ENCODE peak calls at places on chromosomes 12 and 14, in four cellular contexts. One of them, this sample, is unnamed.

GRCh38 chr12:795305-795704 is 42.9 kb downstream of the WNK1 start:
- DNase-seq in CD4-positive, alpha-beta T cell: peak
- DNase-seq in AG09309: no peak
- DNase-seq in HFFc6: no peak
- DNase-seq in this sample: no peak

GRCh38 chr12:80763874-80764273 is 47.2 kb downstream of the MYF5 start:
- DNase-seq in CD4-positive, alpha-beta T cell: no peak
- DNase-seq in AG09309: peak
- DNase-seq in HFFc6: peak
- DNase-seq in this sample: peak

GRCh38 chr12:115570271-115570777 is 707.2 kb downstream of the MED13L start:
- DNase-seq in CD4-positive, alpha-beta T cell: no peak
- DNase-seq in AG09309: peak
- DNase-seq in HFFc6: peak
- DNase-seq in this sample: peak

GRCh38 chr12:109840349-109841073 is 7.3 kb upstream of the TRPV4 start:
- DNase-seq in CD4-positive, alpha-beta T cell: no peak
- DNase-seq in AG09309: no peak
- DNase-seq in HFFc6: no peak
- DNase-seq in this sample: no peak

GRCh38 chr12:61188801-61189595 is 1071.2 kb upstream of the USP15 start:
- DNase-seq in CD4-positive, alpha-beta T cell: no peak
- DNase-seq in AG09309: no peak
- DNase-seq in HFFc6: no peak
- DNase-seq in this sample: no peak

GRCh38 chr12:116538682-116539264 is 20.4 kb upstream of the MAP1LC3B2 start:
- DNase-seq in CD4-positive, alpha-beta T cell: no peak
- DNase-seq in AG09309: no peak
- DNase-seq in HFFc6: no peak
- DNase-seq in this sample: no peak

GRCh38 chr12:56188786-56189335 is 422 bp downstream of the SMARCC2 start:
- DNase-seq in CD4-positive, alpha-beta T cell: peak
- DNase-seq in AG09309: no peak
- DNase-seq in HFFc6: no peak
- DNase-seq in this sample: no peak

GRCh38 chr14:93031505-93032300 is 84.0 kb downstream of the ITPK1 start:
- DNase-seq in CD4-positive, alpha-beta T cell: no peak
- DNase-seq in AG09309: no peak
- DNase-seq in HFFc6: no peak
- DNase-seq in this sample: no peak

GRCh38 chr12:22477166-22477893 is 67.0 kb downstream of the C2CD5 start:
- DNase-seq in CD4-positive, alpha-beta T cell: no peak
- DNase-seq in AG09309: peak
- DNase-seq in HFFc6: peak
- DNase-seq in this sample: peak

GRCh38 chr12:22431693-22432251 is 97.3 kb upstream of the ST8SIA1 start:
- DNase-seq in CD4-positive, alpha-beta T cell: no peak
- DNase-seq in AG09309: no peak
- DNase-seq in HFFc6: no peak
- DNase-seq in this sample: no peak

GRCh38 chr12:6390084-6390799 is 6.3 kb downstream of the LTBR start:
- DNase-seq in CD4-positive, alpha-beta T cell: no peak
- DNase-seq in AG09309: no peak
- DNase-seq in HFFc6: no peak
- DNase-seq in this sample: no peak

GRCh38 chr12:6536894-6537579 is 2.7 kb downstream of the GAPDH start:
- DNase-seq in CD4-positive, alpha-beta T cell: no peak
- DNase-seq in AG09309: no peak
- DNase-seq in HFFc6: no peak
- DNase-seq in this sample: no peak

GRCh38 chr14:32329690-32330290 is 692 bp downstream of the AKAP6 start:
- DNase-seq in CD4-positive, alpha-beta T cell: no peak
- DNase-seq in AG09309: no peak
- DNase-seq in HFFc6: no peak
- DNase-seq in this sample: no peak

GRCh38 chr12:70486588-70486987 is 120.5 kb downstream of the KCNMB4 start:
- DNase-seq in CD4-positive, alpha-beta T cell: no peak
- DNase-seq in AG09309: no peak
- DNase-seq in HFFc6: no peak
- DNase-seq in this sample: no peak

GRCh38 chr12:122003646-122004611 is 17.8 kb upstream of the BCL7A start:
- DNase-seq in CD4-positive, alpha-beta T cell: no peak
- DNase-seq in AG09309: no peak
- DNase-seq in HFFc6: no peak
- DNase-seq in this sample: no peak

GRCh38 chr14:76497550-76498484 is 121.9 kb downstream of the ESRRB start:
- DNase-seq in CD4-positive, alpha-beta T cell: no peak
- DNase-seq in AG09309: no peak
- DNase-seq in HFFc6: no peak
- DNase-seq in this sample: no peak

GRCh38 chr14:74362361-74362915 is 14.2 kb downstream of the VRTN start:
- DNase-seq in CD4-positive, alpha-beta T cell: peak
- DNase-seq in AG09309: peak
- DNase-seq in HFFc6: peak
- DNase-seq in this sample: peak

GRCh38 chr14:104941508-104942365 is 17.1 kb downstream of the PLD4 start:
- DNase-seq in CD4-positive, alpha-beta T cell: no peak
- DNase-seq in AG09309: no peak
- DNase-seq in HFFc6: no peak
- DNase-seq in this sample: no peak

GRCh38 chr12:28878629-28879028 is 270.4 kb upstream of the FAR2 start:
- DNase-seq in CD4-positive, alpha-beta T cell: no peak
- DNase-seq in AG09309: no peak
- DNase-seq in HFFc6: no peak
- DNase-seq in this sample: no peak

GRCh38 chr12:100715976-100716657 is 78.5 kb upstream of the ANO4 start:
- DNase-seq in CD4-positive, alpha-beta T cell: no peak
- DNase-seq in AG09309: no peak
- DNase-seq in HFFc6: no peak
- DNase-seq in this sample: no peak

GRCh38 chr12:123058471-123058870 is 78.0 kb downstream of the ARL6IP4 start:
- DNase-seq in CD4-positive, alpha-beta T cell: no peak
- DNase-seq in AG09309: no peak
- DNase-seq in HFFc6: no peak
- DNase-seq in this sample: no peak

GRCh38 chr14:67515386-67516079 is 17.6 kb upstream of the PLEKHH1 start:
- DNase-seq in CD4-positive, alpha-beta T cell: no peak
- DNase-seq in AG09309: no peak
- DNase-seq in HFFc6: no peak
- DNase-seq in this sample: no peak

GRCh38 chr12:32680787-32681186 is 1.7 kb downstream of the DNM1L start:
- DNase-seq in CD4-positive, alpha-beta T cell: no peak
- DNase-seq in AG09309: no peak
- DNase-seq in HFFc6: no peak
- DNase-seq in this sample: no peak

GRCh38 chr12:32681272-32681671 is 2.2 kb downstream of the DNM1L start:
- DNase-seq in CD4-positive, alpha-beta T cell: no peak
- DNase-seq in AG09309: no peak
- DNase-seq in HFFc6: no peak
- DNase-seq in this sample: no peak

GRCh38 chr12:32679910-32680217 is 763 bp downstream of the DNM1L start:
- DNase-seq in CD4-positive, alpha-beta T cell: no peak
- DNase-seq in AG09309: no peak
- DNase-seq in HFFc6: no peak
- DNase-seq in this sample: no peak

GRCh38 chr12:32679091-32679909 is at the start of gene DNM1L:
- DNase-seq in CD4-positive, alpha-beta T cell: peak
- DNase-seq in AG09309: peak
- DNase-seq in HFFc6: peak
- DNase-seq in this sample: peak
- TF ChIP-seq CTCF in CD4-positive, alpha-beta T cell: no peak
- TF ChIP-seq CTCF in AG09309: no peak
- TF ChIP-seq CTCF in HFFc6: peak
- TF ChIP-seq CTCF in this sample: no peak

DNA sequence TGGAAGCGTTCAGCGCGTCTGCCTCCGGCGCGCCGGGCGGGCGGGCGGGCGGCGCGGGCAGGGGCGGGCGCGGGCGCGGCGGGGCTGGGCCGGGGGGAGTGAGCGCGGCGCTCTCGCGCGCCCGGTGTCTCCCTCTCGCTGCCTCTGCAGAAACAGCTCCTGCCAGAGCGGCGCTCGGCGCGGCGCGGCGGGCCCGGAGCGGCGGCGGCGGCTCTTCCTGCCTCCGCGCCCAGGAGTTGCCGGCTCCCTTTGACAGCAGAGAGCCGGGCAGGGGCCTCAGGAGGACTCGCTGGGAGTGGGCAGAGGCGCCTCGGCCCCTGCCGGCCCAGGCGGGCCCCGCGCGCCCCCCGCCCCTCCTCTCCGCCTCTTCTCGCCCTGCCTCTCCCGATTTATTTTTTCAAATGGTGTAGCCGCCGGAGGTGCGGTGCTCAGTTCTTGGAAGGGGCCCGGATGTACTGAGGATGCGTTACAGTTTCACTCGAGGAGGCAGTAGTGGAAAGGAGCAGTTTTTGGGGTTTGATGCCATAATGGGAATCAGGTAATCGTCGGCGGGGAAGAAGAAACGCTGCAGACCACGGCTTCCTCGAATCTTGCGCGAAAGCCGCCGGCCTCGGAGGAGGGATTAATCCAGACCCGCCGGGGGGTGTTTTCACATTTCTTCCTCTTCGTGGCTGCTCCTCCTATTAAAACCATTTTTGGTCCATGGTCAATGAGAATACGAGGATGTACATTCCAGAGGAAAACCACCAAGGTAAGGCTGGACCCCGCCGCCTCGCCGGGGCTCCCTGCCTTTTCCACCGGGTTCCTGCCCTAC is at the start of gene CACNA1C:
- DNase-seq in CD4-positive, alpha-beta T cell: peak
- DNase-seq in AG09309: no peak
- DNase-seq in HFFc6: peak
- DNase-seq in this sample: peak
- TF ChIP-seq CTCF in CD4-positive, alpha-beta T cell: no peak
- TF ChIP-seq CTCF in AG09309: peak
- TF ChIP-seq CTCF in HFFc6: peak
- TF ChIP-seq CTCF in this sample: peak

DNA sequence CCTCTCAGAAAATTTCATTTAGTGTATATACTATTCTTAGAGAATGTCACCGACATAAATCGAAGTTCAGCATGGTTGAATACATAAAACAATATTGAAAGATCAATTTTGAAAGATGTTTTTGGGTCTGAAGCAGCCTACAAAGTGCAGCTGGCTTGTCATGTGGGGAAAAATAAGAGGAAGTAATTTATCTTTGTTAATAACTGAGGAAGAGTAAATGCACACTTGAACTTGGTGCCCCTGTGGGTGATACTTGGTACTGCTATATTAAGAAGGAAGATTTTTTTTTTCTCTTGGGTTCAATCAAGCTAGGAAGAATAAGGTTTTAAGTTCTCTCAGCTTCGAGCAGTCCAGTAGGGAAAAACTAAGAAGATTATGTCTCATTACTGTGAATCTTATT is 661.3 kb downstream of the RPL10L start:
- DNase-seq in CD4-positive, alpha-beta T cell: no peak
- DNase-seq in AG09309: no peak
- DNase-seq in HFFc6: no peak
- DNase-seq in this sample: no peak
- TF ChIP-seq CTCF in CD4-positive, alpha-beta T cell: no peak
- TF ChIP-seq CTCF in AG09309: peak
- TF ChIP-seq CTCF in HFFc6: peak
- TF ChIP-seq CTCF in this sample: peak

DNA sequence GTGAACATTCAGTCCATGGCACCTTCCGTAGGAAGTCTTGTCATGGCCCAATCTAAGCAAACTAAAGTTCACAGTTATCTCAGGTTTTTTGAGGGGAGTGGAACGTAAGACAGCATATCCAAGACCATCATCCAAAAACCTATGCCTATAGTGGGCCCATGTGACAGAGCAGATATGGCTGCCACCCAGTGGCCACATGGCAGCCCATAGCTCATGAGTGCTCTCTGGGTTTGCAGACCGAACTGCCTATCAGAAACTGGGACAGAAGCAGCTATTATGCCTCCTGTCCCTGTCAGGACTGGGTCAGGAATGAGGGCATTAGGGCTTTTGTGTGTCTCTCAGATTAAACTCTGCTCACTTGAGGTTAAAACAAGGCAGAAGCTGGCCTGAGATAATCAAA is 503.7 kb downstream of the NRXN3 start:
- DNase-seq in CD4-positive, alpha-beta T cell: no peak
- DNase-seq in AG09309: no peak
- DNase-seq in HFFc6: no peak
- DNase-seq in this sample: no peak
- TF ChIP-seq CTCF in CD4-positive, alpha-beta T cell: no peak
- TF ChIP-seq CTCF in AG09309: no peak
- TF ChIP-seq CTCF in HFFc6: no peak
- TF ChIP-seq CTCF in this sample: no peak

DNA sequence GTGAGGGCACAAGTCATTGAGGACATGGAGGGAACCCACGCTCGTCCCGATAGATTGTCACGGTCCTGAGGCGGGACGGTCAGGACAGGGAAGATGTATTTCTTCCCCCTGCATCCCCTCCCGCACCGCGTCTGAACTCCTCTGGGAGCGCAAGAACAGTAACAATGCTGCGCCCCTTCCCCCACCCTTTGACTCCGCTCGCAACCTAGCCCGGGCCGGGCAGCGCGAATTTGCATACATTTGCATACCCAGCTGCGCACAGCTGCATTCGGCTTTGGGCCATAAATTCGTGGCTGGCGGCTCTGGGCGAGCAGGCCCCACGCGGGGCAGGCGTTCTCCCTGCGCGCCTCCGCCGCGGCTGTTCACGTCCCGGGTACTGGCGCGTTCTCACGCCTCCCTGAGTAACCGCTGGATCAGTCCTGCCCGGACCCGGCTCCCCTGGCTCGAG is 29.0 kb upstream of the SMUG1 start:
- DNase-seq in CD4-positive, alpha-beta T cell: no peak
- DNase-seq in AG09309: no peak
- DNase-seq in HFFc6: no peak
- DNase-seq in this sample: no peak
- TF ChIP-seq CTCF in CD4-positive, alpha-beta T cell: no peak
- TF ChIP-seq CTCF in AG09309: no peak
- TF ChIP-seq CTCF in HFFc6: no peak
- TF ChIP-seq CTCF in this sample: peak

DNA sequence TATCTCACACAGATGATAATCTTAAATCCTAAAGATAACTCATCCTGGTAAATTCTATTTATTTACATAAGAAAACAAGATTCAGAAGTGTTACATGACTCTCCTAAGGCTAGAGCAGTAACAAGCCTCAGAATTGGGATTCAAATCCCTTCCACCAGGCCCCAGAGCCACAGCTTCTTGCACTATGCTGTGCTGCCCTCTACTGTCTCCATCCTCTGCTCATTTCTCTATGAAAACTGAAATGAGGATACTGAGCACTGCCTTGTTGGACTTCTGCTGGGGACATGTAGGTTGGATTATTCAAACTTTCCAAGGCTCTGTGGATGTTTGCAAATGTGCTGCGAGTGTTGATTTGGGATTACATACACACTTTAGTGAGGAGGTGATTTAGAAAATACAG is 23.5 kb upstream of the C12orf50 start:
- DNase-seq in CD4-positive, alpha-beta T cell: no peak
- DNase-seq in AG09309: no peak
- DNase-seq in HFFc6: peak
- DNase-seq in this sample: peak
- TF ChIP-seq CTCF in CD4-positive, alpha-beta T cell: no peak
- TF ChIP-seq CTCF in AG09309: peak
- TF ChIP-seq CTCF in HFFc6: peak
- TF ChIP-seq CTCF in this sample: peak

GRCh38 chr14:85958069-85958468 is 428.1 kb downstream of the FLRT2 start:
- DNase-seq in CD4-positive, alpha-beta T cell: no peak
- DNase-seq in AG09309: no peak
- DNase-seq in HFFc6: no peak
- DNase-seq in this sample: no peak
- TF ChIP-seq CTCF in CD4-positive, alpha-beta T cell: no peak
- TF ChIP-seq CTCF in AG09309: no peak
- TF ChIP-seq CTCF in HFFc6: no peak
- TF ChIP-seq CTCF in this sample: no peak

GRCh38 chr14:63203618-63204406 is 431 bp upstream of the RHOJ start:
- DNase-seq in CD4-positive, alpha-beta T cell: no peak
- DNase-seq in AG09309: peak
- DNase-seq in HFFc6: peak
- DNase-seq in this sample: peak
- TF ChIP-seq CTCF in CD4-positive, alpha-beta T cell: no peak
- TF ChIP-seq CTCF in AG09309: peak
- TF ChIP-seq CTCF in HFFc6: peak
- TF ChIP-seq CTCF in this sample: peak